ENCODE peak calls at places on chromosomes 4 and X, in six cellular contexts. Q is IMR-90, N is mesenchymal stem cell, G is neuronal stem cell, B is H9, R is H1. D is an unnamed sample. For H3K4me1, the result is how much of the 10 kb centered on the place peaks cover.

GRCh38 chr4:56692576-56692975 is 11.5 kb upstream of the HOPX start:
- DNase-seq in Q (no peak), N (peak), G (no peak), B (no peak), R (no peak), D (no peak)

GRCh38 chr4:61532324-61532723 is 332.2 kb downstream of the ADGRL3 start:
- DNase-seq in Q (peak), N (peak), G (peak), B (no peak), R (no peak), D (no peak)

GRCh38 chrX:153423652-153424051 is 12.4 kb downstream of the ZFP92 start:
- DNase-seq in Q (no peak), N (no peak), G (no peak), B (no peak), R (no peak), D (no peak)

GRCh38 chr4:3640587-3640962 is 108.4 kb upstream of the LRPAP1 start:
- DNase-seq in Q (peak), N (peak), G (no peak), B (no peak), R (no peak), D (no peak)

GRCh38 chr4:3308691-3309090 is 15.9 kb downstream of the RGS12 start:
- DNase-seq in Q (no peak), N (no peak), G (no peak), B (no peak), R (no peak), D (no peak)

GRCh38 chr4:661856-662761 is 12.0 kb downstream of the ATP5ME start:
- DNase-seq in Q (no peak), N (no peak), G (no peak), B (peak), R (no peak), D (no peak)

GRCh38 chr4:168908859-168909390 is 101.1 kb downstream of the CBR4 start:
- DNase-seq in Q (peak), N (peak), G (no peak), B (no peak), R (no peak), D (no peak)

GRCh38 chr4:76712564-76712963 is 185.4 kb downstream of the SOWAHB start:
- DNase-seq in Q (no peak), N (no peak), G (no peak), B (no peak), R (no peak), D (peak)

GRCh38 chrX:100090931-100091330 is 319.1 kb downstream of the PCDH19 start:
- DNase-seq in Q (no peak), N (peak), G (no peak), B (no peak), R (no peak), D (no peak)

GRCh38 chr4:7792616-7793015 is 147.0 kb downstream of the AFAP1 start:
- DNase-seq in Q (no peak), N (no peak), G (no peak), B (no peak), R (no peak), D (no peak)

GRCh38 chrX:71664889-71665491 is 2.4 kb upstream of the LOC101059915 start:
- DNase-seq in Q (no peak), N (no peak), G (no peak), B (no peak), R (no peak), D (no peak)

GRCh38 chr4:86977621-86978184 is 42.9 kb downstream of the AFF1 start:
- DNase-seq in Q (peak), N (peak), G (no peak), B (no peak), R (no peak), D (peak)

GRCh38 chrX:5730561-5730960 is 498.1 kb downstream of the NLGN4X start:
- DNase-seq in Q (no peak), N (no peak), G (no peak), B (no peak), R (no peak), D (no peak)

GRCh38 chr4:11393551-11393950 is 35.1 kb downstream of the HS3ST1 start:
- DNase-seq in Q (no peak), N (no peak), G (no peak), B (no peak), R (no peak), D (peak)

GRCh38 chr4:25104561-25104960 is 55.7 kb downstream of the SEPSECS start:
- DNase-seq in Q (no peak), N (no peak), G (no peak), B (peak), R (peak), D (no peak)

GRCh38 chrX:30343206-30343605 is 34.0 kb upstream of the NR0B1 start:
- DNase-seq in Q (no peak), N (no peak), G (no peak), B (peak), R (peak), D (no peak)

GRCh38 chrX:133985164-133986007 is at the start of gene GPC3:
- DNase-seq in Q (peak), N (peak), G (no peak), B (peak), R (peak), D (peak)

GRCh38 chr4:150256841-150257273 is 178.6 kb downstream of the DCLK2 start:
- DNase-seq in Q (no peak), N (no peak), G (no peak), B (peak), R (peak), D (peak)

GRCh38 chrX:22340022-22340616 is 67.4 kb downstream of the CBLL2 start:
- DNase-seq in Q (no peak), N (no peak), G (no peak), B (no peak), R (no peak), D (no peak)

GRCh38 chrX:39946822-39947221 is 150.9 kb downstream of the BCOR start:
- DNase-seq in Q (peak), N (peak), G (no peak), B (no peak), R (no peak), D (no peak)

GRCh38 chr4:122100508-122100907 is 51.6 kb upstream of the BLTP1 start:
- DNase-seq in Q (no peak), N (no peak), G (peak), B (no peak), R (no peak), D (no peak)

GRCh38 chr4:587671-588350 is 11.7 kb upstream of the TMEM271 start:
- DNase-seq in Q (no peak), N (no peak), G (no peak), B (no peak), R (no peak), D (no peak)

GRCh38 chr4:89109841-89110540 is 1.3 kb upstream of the TIGD2 start:
- DNase-seq in Q (no peak), N (no peak), G (no peak), B (no peak), R (no peak), D (peak)

GRCh38 chrX:49233176-49233575 is at the start of gene CACNA1F:
- DNase-seq in Q (no peak), N (no peak), G (no peak), B (no peak), R (no peak), D (no peak)

GRCh38 chrX:46587753-46588171 is 14.2 kb downstream of the CHST7 start:
- DNase-seq in Q (no peak), N (peak), G (no peak), B (no peak), R (no peak), D (no peak)

GRCh38 chrX:51456814-51457213 is 39.6 kb downstream of the NUDT11 start:
- DNase-seq in Q (no peak), N (peak), G (no peak), B (no peak), R (no peak), D (peak)

GRCh38 chrX:51461053-51462050 is 35.0 kb downstream of the NUDT11 start:
- DNase-seq in Q (peak), N (peak), G (peak), B (peak), R (no peak), D (no peak)

GRCh38 chrX:51459125-51459524 is 37.3 kb downstream of the NUDT11 start:
- DNase-seq in Q (peak), N (peak), G (no peak), B (no peak), R (no peak), D (peak)

DNA sequence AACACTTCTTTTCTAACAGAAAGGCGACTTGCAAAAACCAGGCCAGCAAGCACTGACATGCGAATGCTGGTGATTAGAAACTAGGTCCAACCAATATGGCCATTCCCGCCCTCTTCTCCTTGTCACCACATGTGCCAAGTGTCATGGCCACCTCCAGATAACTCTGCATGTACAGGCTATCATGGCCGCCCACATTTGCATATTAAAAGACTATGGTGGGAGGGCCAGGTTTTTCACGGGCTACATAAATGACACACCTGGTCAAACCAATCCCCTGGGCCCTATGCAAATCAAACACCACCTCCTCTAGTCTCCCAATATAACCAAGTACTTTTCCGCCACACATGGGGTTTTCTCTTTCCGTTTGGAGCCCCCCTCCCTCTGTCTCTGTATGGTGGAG is 40.1 kb downstream of the NUDT11 start:
- DNase-seq in Q (no peak), N (no peak), G (no peak), B (peak), R (no peak), D (no peak)
- H4K8ac ChIP-seq in Q (no peak), N (no peak), G (no peak), B (no peak), R (no peak), D (no peak)

GRCh38 chrX:129749069-129749468 is 10.3 kb downstream of the XPNPEP2 start:
- DNase-seq in Q (no peak), N (no peak), G (no peak), B (no peak), R (no peak), D (no peak)

GRCh38 chrX:129755779-129756650 is 17.2 kb downstream of the XPNPEP2 start:
- DNase-seq in Q (no peak), N (no peak), G (no peak), B (peak), R (no peak), D (no peak)

GRCh38 chrX:129750971-129751370 is 12.2 kb downstream of the XPNPEP2 start:
- DNase-seq in Q (no peak), N (no peak), G (no peak), B (no peak), R (no peak), D (no peak)

GRCh38 chrX:129759576-129760061 is 20.1 kb upstream of the SASH3 start:
- DNase-seq in Q (peak), N (peak), G (no peak), B (no peak), R (no peak), D (peak)

DNA sequence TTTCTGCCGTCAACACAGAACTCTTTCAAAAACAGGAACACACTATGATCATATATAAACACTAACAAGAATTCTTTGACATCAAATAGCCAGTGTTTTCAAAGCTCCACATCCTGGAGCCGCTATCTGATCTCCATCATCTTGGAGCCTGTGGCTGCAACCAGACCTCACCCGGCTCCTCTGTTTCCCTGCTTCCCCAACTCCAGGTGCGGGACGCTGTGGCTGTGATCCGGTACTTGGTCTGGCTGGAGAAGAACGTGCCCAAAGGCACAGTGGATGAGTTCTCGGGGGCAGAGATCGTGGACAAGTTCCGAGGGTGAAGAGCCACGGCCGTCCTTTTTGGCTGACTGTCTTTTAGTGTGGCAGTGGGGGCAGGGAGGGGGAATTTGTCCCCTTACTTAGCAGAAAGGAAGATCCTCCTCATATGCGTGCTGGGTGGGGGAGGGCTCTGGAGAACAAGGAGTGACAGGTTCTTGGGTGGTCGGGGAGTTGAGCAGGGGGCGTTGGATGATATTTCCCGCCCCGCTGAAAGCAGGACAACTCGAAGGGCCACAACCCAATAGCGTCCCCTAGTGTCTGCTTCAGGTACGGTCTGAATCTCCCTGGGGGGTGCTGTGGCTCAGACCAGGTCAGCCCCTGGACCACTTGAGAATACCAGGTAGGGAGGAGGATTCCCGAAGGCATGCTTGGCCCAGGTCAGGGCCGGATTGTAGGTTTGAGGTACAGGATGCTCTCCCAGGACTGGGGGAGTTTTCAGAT is 15.7 kb downstream of the XPNPEP2 start:
- DNase-seq in Q (no peak), N (no peak), G (peak), B (peak), R (peak), D (no peak)
- H3K4me1 ChIP-seq in Q (under half), N (under half), G (under half), B (under half), R (under half), D (under half)

DNA sequence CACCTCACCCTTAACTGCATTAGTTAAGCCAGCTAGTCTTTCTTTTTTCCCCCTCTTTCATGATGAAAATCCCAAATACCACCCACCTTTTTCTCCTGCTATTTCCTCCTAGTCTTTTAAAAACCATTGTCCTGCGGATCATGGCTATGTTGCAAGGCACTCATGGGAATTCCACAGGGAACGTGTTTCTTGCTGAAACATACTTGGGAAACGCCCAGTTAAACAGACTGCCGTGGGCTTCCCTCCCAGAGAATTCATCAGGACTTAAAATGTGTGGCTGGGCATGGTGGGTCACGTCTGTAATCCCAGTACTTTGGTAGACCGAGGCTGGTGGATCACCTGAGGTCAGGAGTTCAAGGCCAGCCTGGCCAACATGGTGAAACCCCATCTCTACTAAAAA is 32.2 kb downstream of the XG start:
- DNase-seq in Q (no peak), N (no peak), G (no peak), B (no peak), R (no peak), D (no peak)
- H2BK120ac ChIP-seq in Q (no peak), N (no peak), G (no peak), B (no peak), R (no peak), D (no peak)

GRCh38 chrX:155225774-155226173 is 9.5 kb downstream of the VBP1 start:
- DNase-seq in Q (no peak), N (no peak), G (no peak), B (no peak), R (no peak), D (no peak)
- H4K8ac ChIP-seq in Q (no peak), N (no peak), G (no peak), B (no peak), R (no peak), D (no peak)

DNA sequence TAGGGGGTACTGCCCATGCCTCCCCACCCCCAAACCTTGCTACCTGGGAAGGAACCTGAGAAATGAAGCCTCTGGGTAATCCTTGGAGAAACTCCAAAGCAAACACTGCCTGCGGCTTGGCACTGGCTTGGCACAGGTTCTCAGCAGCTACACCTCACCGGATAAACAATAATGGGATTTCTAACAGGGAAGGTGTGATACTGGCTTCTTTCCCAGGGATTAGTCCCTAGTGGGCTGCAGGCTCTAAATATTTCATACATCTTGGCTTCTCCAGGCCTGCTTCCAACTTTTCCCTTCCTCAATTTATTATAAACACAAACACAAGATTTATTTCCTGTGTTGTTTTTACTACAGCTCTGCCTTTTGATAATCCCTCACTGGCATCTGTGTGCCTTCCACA is 12.5 kb downstream of the SEC24D start:
- DNase-seq in Q (no peak), N (no peak), G (no peak), B (no peak), R (no peak), D (no peak)
- H3K4me1 ChIP-seq in Q (under half), N (under half), G (under half), B (under half), R (under half), D (under half)

GRCh38 chr4:15159477-15160019 is 157.3 kb downstream of the CPEB2 start:
- DNase-seq in Q (no peak), N (no peak), G (no peak), B (no peak), R (no peak), D (no peak)
- H2BK120ac ChIP-seq in Q (no peak), N (no peak), G (no peak), B (no peak), R (no peak), D (no peak)

GRCh38 chr4:154944996-154945395 is 163.9 kb downstream of the RBM46 start:
- DNase-seq in Q (no peak), N (no peak), G (no peak), B (no peak), R (no peak), D (no peak)
- H4K8ac ChIP-seq in Q (no peak), N (no peak), G (no peak), B (no peak), R (no peak), D (no peak)

DNA sequence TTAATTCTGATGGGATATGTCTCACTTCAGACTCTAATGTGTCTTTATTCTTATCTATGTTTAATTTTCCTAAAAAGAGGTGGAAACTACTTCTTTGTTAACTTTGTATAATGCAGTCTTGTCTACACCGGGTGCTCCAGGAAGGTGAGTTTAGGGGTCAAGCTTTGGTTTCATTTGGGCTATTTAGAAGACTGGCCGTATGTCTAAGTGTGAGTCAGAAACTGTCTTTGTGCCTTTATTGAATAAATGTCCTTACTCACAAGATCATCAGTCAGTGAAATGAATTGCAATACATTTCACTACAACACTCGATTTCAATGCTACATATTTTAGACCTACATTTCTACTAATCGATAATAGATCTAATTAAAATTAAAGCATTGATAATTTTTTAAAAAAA is 56.2 kb downstream of the PROM1 start:
- DNase-seq in Q (peak), N (no peak), G (no peak), B (no peak), R (no peak), D (no peak)
- H3K4me1 ChIP-seq in Q (under half), N (under half), G (under half), B (under half), R (under half), D (under half)

D was measured in trophoblast cell.